ENCODE peak calls at places on chromosomes 4 and X, in four cellular contexts. X is HCEC 1CT, Z is epithelial cell of esophagus, P is fibroblast of lung. W is an unnamed sample.

GRCh38 chr4:182144621-182145359 is 98.4 kb upstream of the TENM3 start:
- DNase-seq in P (peak), X (no peak), Z (peak), W (peak)

GRCh38 chr4:94472056-94472826 is 20.5 kb downstream of the PDLIM5 start:
- DNase-seq in X (peak), P (peak), Z (peak), W (no peak)

GRCh38 chr4:123453006-123453685 is 56.6 kb downstream of the SPRY1 start:
- DNase-seq in Z (peak), X (peak), P (no peak), W (no peak)

GRCh38 chr4:145216532-145216931 is 36.1 kb upstream of the OTUD4 start:
- DNase-seq in X (peak), Z (peak), P (peak), W (no peak)

GRCh38 chrX:29468911-29469494 is 746.4 kb upstream of the MAGEB2 start:
- DNase-seq in Z (no peak), P (no peak), X (no peak), W (no peak)

GRCh38 chr4:42083816-42084215 is 68.6 kb downstream of the BEND4 start:
- DNase-seq in Z (no peak), X (peak), P (no peak), W (no peak)

GRCh38 chr4:88938138-88938537 is 118.8 kb downstream of the FAM13A start:
- DNase-seq in X (peak), P (peak), Z (peak), W (no peak)

GRCh38 chr4:160202802-160203201 is 1099.9 kb downstream of the RAPGEF2 start:
- DNase-seq in P (no peak), Z (peak), X (no peak), W (no peak)

GRCh38 chr4:59200992-59201391 is 1999.1 kb upstream of the ADGRL3 start:
- DNase-seq in X (no peak), Z (no peak), P (no peak), W (no peak)

GRCh38 chr4:6795821-6796220 is 13.3 kb downstream of the KIAA0232 start:
- DNase-seq in X (no peak), P (no peak), Z (no peak), W (no peak)

GRCh38 chrX:111543212-111543762 is 31.8 kb downstream of the SERTM2 start:
- DNase-seq in Z (no peak), X (no peak), P (no peak), W (no peak)

GRCh38 chr4:8128096-8128856 is 30.3 kb downstream of the ABLIM2 start:
- DNase-seq in P (no peak), X (no peak), Z (no peak), W (no peak)

GRCh38 chr4:38529189-38530115 is 134.5 kb upstream of the KLF3 start:
- DNase-seq in X (no peak), Z (peak), P (no peak), W (no peak)